ENCODE peak calls at places on chromosomes 7 and 10, in six cellular contexts. N, B, V, H, I and S are unnamed samples.

GRCh38 chr10:114518401-114519305 is 114.4 kb upstream of the AFAP1L2 start:
- DNase-seq in V (no peak), I (no peak), B (no peak), H (no peak), N (no peak), S (no peak)

GRCh38 chr7:44378744-44379143 is 53.4 kb upstream of the CAMK2B start:
- DNase-seq in B (no peak), V (peak; percentile 90), I (peak; percentile 71), N (peak; percentile 57), H (no peak), S (no peak)

GRCh38 chr7:131556055-131556911 is at the start of gene PODXL:
- DNase-seq in H (peak; percentile 85), I (no peak), V (peak; percentile 85), B (peak; percentile 80), N (peak; percentile 76), S (peak; percentile 46)

GRCh38 chr10:17650416-17650815 is 6.5 kb downstream of the STAM start:
- DNase-seq in H (no peak), N (no peak), B (no peak), I (no peak), V (no peak), S (no peak)

GRCh38 chr10:96695366-96695765 is 24.9 kb downstream of the PIK3AP1 start:
- DNase-seq in N (no peak), H (no peak), B (no peak), V (no peak), I (no peak), S (no peak)

GRCh38 chr10:87038786-87039185 is 18.7 kb downstream of the FAM25A start:
- DNase-seq in N (peak; percentile 4), H (no peak), I (no peak), V (no peak), B (no peak), S (no peak)

GRCh38 chr7:127705461-127705959 is 53.5 kb downstream of the SND1 start:
- DNase-seq in H (no peak), N (no peak), B (no peak), I (no peak), V (no peak), S (no peak)

GRCh38 chr7:77759294-77759889 is 38.8 kb downstream of the TMEM60 start:
- DNase-seq in H (no peak), N (peak; percentile 92), I (no peak), B (no peak), V (peak; percentile 75), S (peak; percentile 36)

GRCh38 chr10:20890009-20890408 is 7.1 kb downstream of the NEBL start:
- DNase-seq in H (no peak), V (peak; percentile 8), I (no peak), N (no peak), B (no peak), S (no peak)

GRCh38 chr7:68442931-68443631 is 1155.2 kb upstream of the AUTS2 start:
- DNase-seq in B (no peak), I (no peak), H (no peak), V (no peak), N (no peak), S (no peak)

GRCh38 chr7:107318523-107319160 is 149.8 kb downstream of the HBP1 start:
- DNase-seq in V (peak; percentile 14), I (no peak), N (peak; percentile 15), H (no peak), B (no peak), S (no peak)

GRCh38 chr7:25101817-25102216 is 23.2 kb downstream of the CYCS start:
- DNase-seq in N (no peak), B (no peak), I (no peak), V (no peak), H (no peak), S (no peak)

GRCh38 chr7:129434846-129435318 is 650 bp downstream of the STRIP2 start:
- DNase-seq in V (peak; percentile 28), B (peak; percentile 18), N (peak; percentile 36), H (no peak), I (no peak), S (no peak)

GRCh38 chr7:48660482-48660881 is 263.9 kb upstream of the CDC14C start:
- DNase-seq in N (no peak), V (no peak), B (no peak), I (no peak), H (no peak), S (no peak)

GRCh38 chr10:75400163-75400768 is 1.3 kb downstream of the ZNF503 start:
- DNase-seq in B (no peak), I (no peak), N (peak; percentile 65), H (peak; percentile 85), V (no peak), S (no peak)

GRCh38 chr7:10138087-10138854 is 835.4 kb upstream of the PHF14 start:
- DNase-seq in H (no peak), I (no peak), N (no peak), V (no peak), B (no peak), S (no peak)

GRCh38 chr10:116324951-116325635 is 845 bp downstream of the CCDC172 start:
- DNase-seq in V (no peak), H (no peak), I (no peak), N (no peak), B (no peak), S (no peak)

GRCh38 chr7:117458977-117459583 is 20.7 kb upstream of the CFTR start:
- DNase-seq in N (peak; percentile 83), V (peak; percentile 15), H (no peak), I (no peak), B (no peak), S (no peak)